ENCODE peak calls at places on chromosomes 7 and 10, in ten cellular contexts. F is nucleus accumbens; Z is osteocyte; R is endothelial cell; N is SK-MEL-5; V is naive thymus-derived CD8-positive, alpha-beta T cell; S is transverse colon; B is OCI-LY7; T is NCI-H460; Y is fibroblast of mammary gland. L is an unnamed sample.

GRCh38 chr7:100765250-100765649 is 31.9 kb downstream of the ZAN start:
- DNase-seq in F (no peak), Z (no peak), R (no peak), N (no peak), V (no peak), S (no peak), B (no peak), T (no peak), Y (no peak), L (no peak)

GRCh38 chr7:77425151-77426051 is 9.3 kb upstream of the GSAP start:
- DNase-seq in F (no peak), Z (no peak), R (peak; percentile 8), N (peak; percentile 94), V (no peak), S (no peak), B (no peak), T (peak; percentile 74), Y (peak; percentile 78), L (peak; percentile 53)

GRCh38 chr7:33932832-33933468 is 27.6 kb downstream of the BMPER start:
- DNase-seq in F (peak; percentile 38), Z (peak; percentile 91), R (peak; percentile 84), N (peak; percentile 93), V (peak; percentile 50), S (peak; percentile 76), B (peak; percentile 50), T (peak; percentile 80), Y (peak; percentile 96), L (peak; percentile 79)

GRCh38 chr7:94394058-94394398 is 667 bp upstream of the COL1A2 start:
- DNase-seq in F (no peak), Z (no peak), R (peak; percentile 6), N (no peak), V (no peak), S (no peak), B (no peak), T (no peak), Y (peak; percentile 57), L (no peak)

GRCh38 chr7:145909956-145910611 is 206.5 kb upstream of the CNTNAP2 start:
- DNase-seq in F (no peak), Z (no peak), R (no peak), N (no peak), V (no peak), S (no peak), B (peak; percentile 81), T (no peak), Y (peak; percentile 13), L (no peak)

GRCh38 chr10:971613-972012 is 16.6 kb upstream of the GTPBP4 start:
- DNase-seq in F (no peak), Z (no peak), R (no peak), N (no peak), V (no peak), S (peak; percentile 18), B (no peak), T (no peak), Y (no peak), L (no peak)

GRCh38 chr7:133313575-133313974 is 60.7 kb downstream of the EXOC4 start:
- DNase-seq in F (no peak), Z (no peak), R (no peak), N (no peak), V (no peak), S (no peak), B (no peak), T (no peak), Y (no peak), L (no peak)

GRCh38 chr7:17488829-17489228 is 190.4 kb downstream of the AHR start:
- DNase-seq in F (no peak), Z (no peak), R (no peak), N (no peak), V (no peak), S (no peak), B (no peak), T (no peak), Y (no peak), L (no peak)

GRCh38 chr10:9028211-9028610 is 973.7 kb downstream of the GATA3 start:
- DNase-seq in F (no peak), Z (no peak), R (no peak), N (no peak), V (no peak), S (no peak), B (no peak), T (no peak), Y (peak; percentile 24), L (no peak)

GRCh38 chr7:104156842-104157277 is 51.0 kb downstream of the ORC5 start:
- DNase-seq in F (no peak), Z (no peak), R (no peak), N (peak; percentile 65), V (no peak), S (no peak), B (peak; percentile 39), T (peak; percentile 16), Y (peak; percentile 55), L (peak; percentile 48)

GRCh38 chr7:140333209-140333608 is 65.1 kb downstream of the SLC37A3 start:
- DNase-seq in F (no peak), Z (no peak), R (no peak), N (no peak), V (no peak), S (peak; percentile 67), B (no peak), T (no peak), Y (no peak), L (no peak)

GRCh38 chr7:135761751-135762488 is 13.3 kb upstream of the FAM180A start:
- DNase-seq in F (no peak), Z (no peak), R (peak; percentile 9), N (no peak), V (no peak), S (no peak), B (no peak), T (no peak), Y (no peak), L (no peak)

GRCh38 chr7:141460781-141461715 is 90.2 kb upstream of the AGK start:
- DNase-seq in F (no peak), Z (no peak), R (no peak), N (no peak), V (no peak), S (no peak), B (no peak), T (no peak), Y (peak; percentile 26), L (no peak)

GRCh38 chr7:158740013-158740656 is 35.5 kb upstream of the NCAPG2 start:
- DNase-seq in F (no peak), Z (peak; percentile 71), R (no peak), N (no peak), V (no peak), S (peak; percentile 17), B (no peak), T (no peak), Y (peak; percentile 94), L (no peak)

GRCh38 chr10:133139561-133140065 is 20.4 kb upstream of the KNDC1 start:
- DNase-seq in F (no peak), Z (no peak), R (no peak), N (no peak), V (no peak), S (no peak), B (no peak), T (no peak), Y (no peak), L (no peak)

GRCh38 chr7:46844486-46844885 is 737.4 kb downstream of the TNS3 start:
- DNase-seq in F (no peak), Z (no peak), R (no peak), N (no peak), V (no peak), S (no peak), B (no peak), T (no peak), Y (peak; percentile 82), L (no peak)

GRCh38 chr10:91380873-91381561 is 29.1 kb upstream of the HECTD2 start:
- DNase-seq in F (no peak), Z (no peak), R (no peak), N (no peak), V (no peak), S (no peak), B (no peak), T (no peak), Y (no peak), L (no peak)

GRCh38 chr7:41777894-41778596 is 75.2 kb upstream of the INHBA start:
- DNase-seq in F (no peak), Z (no peak), R (no peak), N (peak; percentile 23), V (no peak), S (no peak), B (no peak), T (no peak), Y (no peak), L (no peak)

GRCh38 chr7:135169141-135169935 is 1.2 kb downstream of the CYREN start:
- DNase-seq in F (no peak), Z (no peak), R (peak; percentile 44), N (peak; percentile 88), V (peak; percentile 38), S (peak; percentile 76), B (peak; percentile 75), T (peak; percentile 44), Y (peak; percentile 65), L (peak; percentile 71)

GRCh38 chr10:97539523-97540200 is 32.9 kb upstream of the ANKRD2 start:
- DNase-seq in F (no peak), Z (no peak), R (peak; percentile 31), N (no peak), V (no peak), S (no peak), B (no peak), T (no peak), Y (peak; percentile 92), L (no peak)

GRCh38 chr10:74072503-74072902 is 74.6 kb downstream of the VCL start:
- DNase-seq in F (no peak), Z (no peak), R (no peak), N (peak; percentile 55), V (no peak), S (no peak), B (no peak), T (peak; percentile 60), Y (no peak), L (peak; percentile 43)

GRCh38 chr7:158771-159170 is 33.6 kb upstream of the FAM20C start:
- DNase-seq in F (no peak), Z (no peak), R (no peak), N (no peak), V (no peak), S (no peak), B (no peak), T (no peak), Y (no peak), L (no peak)

GRCh38 chr7:131183611-131184119 is 144.0 kb upstream of the MKLN1 start:
- DNase-seq in F (no peak), Z (no peak), R (no peak), N (no peak), V (peak; percentile 25), S (peak; percentile 19), B (peak; percentile 25), T (no peak), Y (peak; percentile 31), L (no peak)

GRCh38 chr10:88792656-88793055 is 9.9 kb upstream of the LIPM start:
- DNase-seq in F (no peak), Z (no peak), R (no peak), N (no peak), V (no peak), S (peak; percentile 10), B (no peak), T (no peak), Y (peak; percentile 75), L (no peak)

GRCh38 chr10:6593140-6593740 is 13.2 kb upstream of the PRKCQ start:
- DNase-seq in F (no peak), Z (no peak), R (no peak), N (no peak), V (no peak), S (no peak), B (no peak), T (no peak), Y (no peak), L (no peak)

GRCh38 chr10:29714096-29714874 is 79.5 kb upstream of the SVIL start:
- DNase-seq in F (no peak), Z (peak; percentile 32), R (no peak), N (no peak), V (no peak), S (no peak), B (no peak), T (no peak), Y (peak; percentile 94), L (peak; percentile 79)

GRCh38 chr10:29858352-29859267 is 200.8 kb downstream of the JCAD start:
- DNase-seq in F (no peak), Z (peak; percentile 87), R (peak; percentile 76), N (peak; percentile 61), V (no peak), S (peak; percentile 60), B (no peak), T (peak; percentile 59), Y (peak; percentile 72), L (peak; percentile 75)

GRCh38 chr10:128147064-128147463 is 20.8 kb upstream of the MKI67 start:
- DNase-seq in F (no peak), Z (no peak), R (no peak), N (no peak), V (no peak), S (no peak), B (peak; percentile 42), T (no peak), Y (peak; percentile 10), L (no peak)

L was measured in A549.